ENCODE peak calls at places on chromosomes 1 and 21, in five cellular contexts. F is activated T-cell treated with anti-CD3 and anti-CD28 coated beads, Interleukin-2, amount 50 U/mL, for 72 hours; Y is bronchial epithelial cell; K is AG04450; T is amniotic stem cell. N is an unnamed sample.

GRCh38 chr1:99645699-99646531 is at the start of gene PALMD:
- DNase-seq in F (no peak), Y (peak; percentile 82), K (no peak), T (no peak), N (no peak)

GRCh38 chr1:89701746-89702241 is 68.9 kb downstream of the LRRC8C start:
- DNase-seq in F (no peak), Y (no peak), K (no peak), T (no peak), N (no peak)

GRCh38 chr1:116496380-116496779 is 74.4 kb downstream of the CD58 start:
- DNase-seq in F (no peak), Y (no peak), K (no peak), T (no peak), N (no peak)

GRCh38 chr1:21278208-21278861 is 11.9 kb downstream of the ECE1 start:
- DNase-seq in F (no peak), Y (peak; percentile 44), K (no peak), T (no peak), N (no peak)

GRCh38 chr1:51729824-51730284 is 113.0 kb downstream of the OSBPL9 start:
- DNase-seq in F (no peak), Y (no peak), K (no peak), T (no peak), N (no peak)

GRCh38 chr1:58936973-58937372 is 153.1 kb upstream of the JUN start:
- DNase-seq in F (no peak), Y (peak; percentile 40), K (no peak), T (no peak), N (no peak)

GRCh38 chr1:119506941-119507340 is at the start of gene HSD3B1:
- DNase-seq in F (no peak), Y (no peak), K (no peak), T (no peak), N (no peak)

GRCh38 chr21:38869946-38870345 is 64.2 kb downstream of the ETS2 start:
- DNase-seq in F (no peak), Y (peak; percentile 8), K (peak; percentile 16), T (no peak), N (no peak)

GRCh38 chr1:94757931-94758330 is 62.2 kb upstream of the SLC44A3 start:
- DNase-seq in F (no peak), Y (no peak), K (no peak), T (no peak), N (no peak)

GRCh38 chr1:47209725-47210330 is 20.0 kb upstream of the PDZK1IP1 start:
- DNase-seq in F (no peak), Y (peak; percentile 69), K (no peak), T (no peak), N (no peak)

GRCh38 chr1:154276797-154277196 is 4.4 kb downstream of the HAX1 start:
- DNase-seq in F (peak; percentile 39), Y (no peak), K (no peak), T (no peak), N (no peak)

GRCh38 chr1:98145655-98146054 is 224.8 kb upstream of the DPYD start:
- DNase-seq in F (no peak), Y (no peak), K (no peak), T (no peak), N (no peak)

GRCh38 chr1:88737338-88737927 is 53.4 kb downstream of the PKN2 start:
- DNase-seq in F (no peak), Y (no peak), K (no peak), T (no peak), N (no peak)

GRCh38 chr21:39641827-39642450 is 29.2 kb downstream of the B3GALT5 start:
- DNase-seq in F (no peak), Y (no peak), K (no peak), T (no peak), N (no peak)

GRCh38 chr21:16002872-16003466 is 273.2 kb downstream of the USP25 start:
- DNase-seq in F (no peak), Y (no peak), K (no peak), T (no peak), N (no peak)

GRCh38 chr1:182877842-182878241 is 38.7 kb downstream of the DHX9 start:
- DNase-seq in F (no peak), Y (no peak), K (no peak), T (no peak), N (no peak)

GRCh38 chr1:2382621-2383361 is 8.6 kb downstream of the MORN1 start:
- DNase-seq in F (peak; percentile 48), Y (peak; percentile 25), K (no peak), T (no peak), N (peak; percentile 74)